ENCODE peak calls at places on chromosomes 3 and 15, in six cellular contexts. H, D, T, O, S and F are unnamed samples.

GRCh38 chr15:98856540-98856907 is 151.1 kb downstream of the PGPEP1L start:
- DNase-seq in H (no peak), D (no peak), T (no peak), O (no peak), S (no peak), F (no peak)

GRCh38 chr3:45724919-45725318 is 35.7 kb downstream of the SACM1L start:
- DNase-seq in H (no peak), D (no peak), T (no peak), O (no peak), S (no peak), F (no peak)

GRCh38 chr3:114745322-114746240 is 401.5 kb downstream of the ZBTB20 start:
- DNase-seq in H (peak), D (no peak), T (no peak), O (no peak), S (no peak), F (no peak)

GRCh38 chr3:89411211-89411610 is 303.8 kb downstream of the EPHA3 start:
- DNase-seq in H (no peak), D (no peak), T (no peak), O (no peak), S (no peak), F (no peak)

GRCh38 chr3:182436547-182436946 is 356.8 kb upstream of the ATP11B start:
- DNase-seq in H (no peak), D (no peak), T (no peak), O (no peak), S (no peak), F (no peak)

GRCh38 chr3:146184616-146185015 is 23.6 kb upstream of the PLOD2 start:
- DNase-seq in H (peak), D (no peak), T (no peak), O (no peak), S (no peak), F (peak)

GRCh38 chr3:64932666-64933342 is 245.0 kb upstream of the ADAMTS9 start:
- DNase-seq in H (no peak), D (no peak), T (no peak), O (no peak), S (no peak), F (no peak)

GRCh38 chr15:38253448-38253847 is 812 bp downstream of the SPRED1 start:
- DNase-seq in H (peak), D (no peak), T (no peak), O (peak), S (no peak), F (no peak)

GRCh38 chr3:77296527-77296926 is 256.6 kb downstream of the ROBO2 start:
- DNase-seq in H (no peak), D (no peak), T (no peak), O (no peak), S (no peak), F (no peak)

GRCh38 chr3:13229291-13229949 is 156.2 kb upstream of the IQSEC1 start:
- DNase-seq in H (peak), D (no peak), T (no peak), O (peak), S (no peak), F (no peak)

GRCh38 chr3:47028667-47029066 is 49.2 kb downstream of the NBEAL2 start:
- DNase-seq in H (no peak), D (no peak), T (no peak), O (no peak), S (no peak), F (no peak)

GRCh38 chr3:96700322-96701315 is 113.8 kb upstream of the EPHA6 start:
- DNase-seq in H (no peak), D (no peak), T (no peak), O (no peak), S (no peak), F (no peak)

GRCh38 chr3:182711261-182711683 is 82.0 kb upstream of the ATP11B start:
- DNase-seq in H (no peak), D (no peak), T (no peak), O (peak), S (no peak), F (no peak)

GRCh38 chr3:188720636-188721035 is 451.1 kb upstream of the TPRG1 start:
- DNase-seq in H (peak), D (no peak), T (no peak), O (no peak), S (no peak), F (no peak)

GRCh38 chr15:101000271-101000681 is 81.1 kb downstream of the LRRK1 start:
- DNase-seq in H (peak), D (no peak), T (no peak), O (no peak), S (no peak), F (no peak)

GRCh38 chr3:153166206-153166605 is 4.2 kb downstream of the RAP2B start:
- DNase-seq in H (peak), D (no peak), T (no peak), O (peak), S (no peak), F (no peak)

GRCh38 chr15:33735637-33736247 is 232.6 kb upstream of the CHRM5 start:
- DNase-seq in H (peak), D (no peak), T (no peak), O (peak), S (no peak), F (peak)

GRCh38 chr15:69553686-69554085 is 101.1 kb downstream of the RPLP1 start:
- DNase-seq in H (no peak), D (no peak), T (no peak), O (no peak), S (no peak), F (no peak)

GRCh38 chr15:60661075-60661645 is 182.2 kb upstream of the ICE2 start:
- DNase-seq in H (peak), D (no peak), T (no peak), O (no peak), S (no peak), F (no peak)

GRCh38 chr3:165233521-165234195 is 37.5 kb upstream of the SLITRK3 start:
- DNase-seq in H (peak), D (no peak), T (no peak), O (no peak), S (no peak), F (no peak)